ENCODE peak calls at places on chromosomes 13 and 19, in five cellular contexts. E is SW480; K is heart left ventricle; Y is stimulated activated CD4-positive, alpha-beta T cell treated with anti-CD3 and anti-CD28 coated beads, Interleukin-1b, Interleukin-23, amount 100 ng/mL, for 24 hours; F is activated CD4-positive, alpha-beta T cell treated with anti-CD3 and anti-CD28 coated beads for 48 hours. S is an unnamed sample.

GRCh38 chr19:1390594-1391423 is 7.1 kb downstream of the NDUFS7 start:
- DNase-seq in E (no peak), K (no peak), Y (no peak), F (no peak), S (no peak)

GRCh38 chr13:72651196-72651595 is 76.2 kb downstream of the MZT1 start:
- DNase-seq in E (peak), K (no peak), Y (no peak), F (no peak), S (no peak)

GRCh38 chr13:111256458-111256857 is 64.0 kb upstream of the TEX29 start:
- DNase-seq in E (no peak), K (no peak), Y (no peak), F (no peak), S (no peak)

GRCh38 chr19:42324655-42325307 is 654 bp upstream of the MEGF8 start:
- DNase-seq in E (no peak), K (no peak), Y (no peak), F (no peak), S (no peak)

GRCh38 chr13:59371229-59371628 is 792.5 kb downstream of the DIAPH3 start:
- DNase-seq in E (no peak), K (no peak), Y (no peak), F (no peak), S (no peak)

GRCh38 chr19:6425732-6426686 is 1.4 kb upstream of the KHSRP start:
- DNase-seq in E (no peak), K (no peak), Y (no peak), F (no peak), S (no peak)

GRCh38 chr13:53017433-53017970 is 11.1 kb upstream of the OLFM4 start:
- DNase-seq in E (no peak), K (no peak), Y (no peak), F (no peak), S (no peak)

GRCh38 chr19:41587838-41588210 is 11.9 kb downstream of the CEACAM21 start:
- DNase-seq in E (no peak), K (no peak), Y (no peak), F (no peak), S (no peak)

GRCh38 chr19:56477429-56478338 is 539 bp upstream of the ZNF667 start:
- DNase-seq in E (no peak), K (peak), Y (peak), F (peak), S (peak)

GRCh38 chr19:57374179-57374578 is 10.8 kb downstream of the TRAPPC2B start:
- DNase-seq in E (no peak), K (no peak), Y (no peak), F (no peak), S (no peak)

GRCh38 chr19:19647037-19647835 is 3.8 kb upstream of the GMIP start:
- DNase-seq in E (no peak), K (no peak), Y (no peak), F (no peak), S (no peak)

GRCh38 chr13:49996166-49996915 is 501 bp upstream of the TRIM13 start:
- DNase-seq in E (peak), K (peak), Y (peak), F (peak), S (peak)

GRCh38 chr19:55247621-55248099 is 11.2 kb downstream of the PPP6R1 start:
- DNase-seq in E (no peak), K (peak), Y (no peak), F (no peak), S (no peak)

GRCh38 chr13:75384881-75385707 is 96.9 kb downstream of the TBC1D4 start:
- DNase-seq in E (no peak), K (peak), Y (no peak), F (no peak), S (no peak)

GRCh38 chr19:2550431-2551171 is 74.7 kb downstream of the GADD45B start:
- DNase-seq in E (no peak), K (peak), Y (no peak), F (peak), S (no peak)

GRCh38 chr13:20566424-20566916 is 487 bp upstream of the IFT88 start:
- DNase-seq in E (peak), K (no peak), Y (no peak), F (no peak), S (no peak)

GRCh38 chr19:37551123-37551993 is 43.2 kb downstream of the ZNF571 start:
- DNase-seq in E (no peak), K (peak), Y (peak), F (peak), S (no peak)

GRCh38 chr13:38914070-38914469 is 76.6 kb downstream of the STOML3 start:
- DNase-seq in E (peak), K (no peak), Y (no peak), F (no peak), S (no peak)

GRCh38 chr13:40974460-40975407 is 44.4 kb downstream of the ELF1 start:
- DNase-seq in E (peak), K (no peak), Y (no peak), F (peak), S (no peak)

GRCh38 chr13:83634601-83635000 is 247.7 kb downstream of the SLITRK1 start:
- DNase-seq in E (no peak), K (no peak), Y (no peak), F (no peak), S (no peak)

GRCh38 chr19:3452456-3453068 is 27.8 kb downstream of the SMIM24 start:
- DNase-seq in E (no peak), K (no peak), Y (no peak), F (no peak), S (no peak)

GRCh38 chr13:43831088-43831487 is 44.3 kb upstream of the ENOX1 start:
- DNase-seq in E (no peak), K (no peak), Y (no peak), F (no peak), S (no peak)

S was measured in stimulated activated CD8-positive, alpha-beta memory T cell treated with anti-CD3 and anti-CD28 coated beads, Interleukin-7, amount 100 ng/mL, for 24 hours.